ENCODE peak calls at places on chromosome 4, in nine cellular contexts. H is stomach; K is Peyer's patch; G is mucosa of descending colon; Z is kidney; N is tibial artery; Y is Calu3; I is brain microvascular endothelial cell; U is CD8-positive, alpha-beta T cell. X is an unnamed sample.

GRCh38 chr4:123449362-123449761 is 52.8 kb downstream of the SPRY1 start:
- DNase-seq in H (no peak), K (no peak), U (no peak), N (no peak), Z (no peak), I (no peak), G (no peak), Y (no peak), X (no peak)

GRCh38 chr4:168924648-168925047 is 85.4 kb downstream of the CBR4 start:
- DNase-seq in K (no peak), G (no peak), N (no peak), Z (no peak), H (no peak), I (no peak), Y (no peak), U (no peak), X (no peak)

GRCh38 chr4:3322059-3322550 is 29.3 kb downstream of the RGS12 start:
- DNase-seq in I (peak), G (no peak), N (peak), K (no peak), Z (peak), H (peak), Y (no peak), U (peak), X (no peak)

GRCh38 chr4:86706923-86707597 is 112.9 kb downstream of the PTPN13 start:
- DNase-seq in I (no peak), Z (no peak), Y (no peak), N (no peak), G (no peak), U (no peak), H (no peak), K (no peak), X (no peak)

GRCh38 chr4:110424144-110424543 is 51.8 kb upstream of the ENPEP start:
- DNase-seq in Y (no peak), Z (no peak), U (no peak), K (no peak), I (no peak), N (no peak), H (no peak), G (no peak), X (no peak)

GRCh38 chr4:176377705-176378302 is 58.0 kb downstream of the SPCS3 start:
- DNase-seq in G (no peak), I (no peak), K (no peak), Y (no peak), H (no peak), Z (no peak), N (no peak), U (no peak), X (no peak)

GRCh38 chr4:140346136-140346535 is 27.3 kb upstream of the SCOC start:
- DNase-seq in K (no peak), Z (no peak), U (no peak), N (no peak), G (no peak), H (peak), I (no peak), Y (no peak), X (no peak)

GRCh38 chr4:141643557-141643956 is 7.2 kb downstream of the IL15 start:
- DNase-seq in G (no peak), Y (no peak), H (no peak), N (no peak), I (peak), Z (no peak), K (no peak), U (no peak), X (no peak)

GRCh38 chr4:3168029-3168428 is 80.9 kb upstream of the MSANTD1 start:
- DNase-seq in G (no peak), U (no peak), H (no peak), I (peak), K (no peak), Z (no peak), N (no peak), Y (no peak), X (no peak)

GRCh38 chr4:146844761-146845160 is 100.9 kb downstream of the TTC29 start:
- DNase-seq in I (no peak), K (no peak), G (no peak), N (no peak), H (no peak), Z (no peak), U (no peak), Y (no peak), X (no peak)

GRCh38 chr4:165612936-165613335 is 234.1 kb downstream of the CPE start:
- DNase-seq in U (no peak), G (no peak), N (no peak), I (no peak), Y (no peak), H (no peak), K (no peak), Z (no peak), X (no peak)

GRCh38 chr4:40418430-40419230 is 83.5 kb downstream of the CHRNA9 start:
- DNase-seq in K (no peak), Z (no peak), U (no peak), I (no peak), N (no peak), Y (no peak), G (no peak), H (no peak), X (no peak)

GRCh38 chr4:180057891-180058643 is 2185.1 kb upstream of the TENM3 start:
- DNase-seq in K (peak), Z (peak), H (no peak), U (no peak), I (no peak), N (no peak), G (peak), Y (peak), X (no peak)

GRCh38 chr4:139789096-139789495 is 123.5 kb downstream of the MGST2 start:
- DNase-seq in U (no peak), H (no peak), N (no peak), Z (no peak), Y (no peak), I (no peak), K (no peak), G (no peak), X (no peak)

GRCh38 chr4:53067125-53067802 is 205.1 kb downstream of the RASL11B start:
- DNase-seq in G (no peak), U (no peak), K (no peak), Z (no peak), I (no peak), N (no peak), H (no peak), Y (no peak), X (no peak)

GRCh38 chr4:16140520-16141249 is 56.9 kb upstream of the PROM1 start:
- DNase-seq in K (peak), H (peak), G (no peak), I (peak), U (no peak), Y (peak), N (no peak), Z (no peak), X (no peak)

GRCh38 chr4:4762909-4763814 is 96.3 kb upstream of the MSX1 start:
- DNase-seq in I (peak), Y (peak), H (no peak), U (no peak), G (no peak), Z (no peak), N (no peak), K (no peak), X (no peak)

GRCh38 chr4:119233750-119234149 is 21.2 kb downstream of the USP53 start:
- DNase-seq in K (no peak), U (no peak), Y (no peak), Z (no peak), G (no peak), I (no peak), N (no peak), H (no peak), X (no peak)

GRCh38 chr4:7323461-7323871 is 111.3 kb downstream of the PSAPL1 start:
- DNase-seq in G (no peak), U (no peak), I (no peak), Y (no peak), Z (peak), N (no peak), H (no peak), K (no peak), X (no peak)

GRCh38 chr4:46389301-46389761 is 597 bp downstream of the GABRA2 start:
- DNase-seq in G (peak), N (no peak), U (no peak), Z (no peak), Y (no peak), K (peak), I (no peak), H (no peak), X (no peak)

GRCh38 chr4:141652161-141652778 is 15.9 kb downstream of the IL15 start:
- DNase-seq in K (no peak), Z (no peak), I (no peak), G (no peak), N (no peak), H (no peak), U (no peak), Y (no peak), X (no peak)

GRCh38 chr4:15400911-15401671 is 26.7 kb upstream of the C1QTNF7 start:
- DNase-seq in H (no peak), I (peak), Y (peak), Z (peak), U (peak), K (peak), N (peak), G (no peak), X (no peak)

GRCh38 chr4:40976343-40976742 is 226.6 kb downstream of the NSUN7 start:
- DNase-seq in Z (no peak), N (no peak), H (peak), I (no peak), G (no peak), K (peak), Y (peak), U (no peak), X (no peak)

GRCh38 chr4:110196871-110197420 is 1.5 kb downstream of the ELOVL6 start:
- DNase-seq in G (peak), I (no peak), K (peak), N (peak), Y (no peak), U (peak), Z (no peak), H (peak), X (peak)

GRCh38 chr4:145619639-145619996 is 433 bp downstream of the MMAA start:
- DNase-seq in G (peak), K (peak), Y (peak), H (peak), I (peak), N (peak), Z (peak), U (peak), X (no peak)

GRCh38 chr4:147362868-147363440 is 117.9 kb upstream of the EDNRA start:
- DNase-seq in H (peak), G (peak), N (peak), I (peak), U (no peak), Z (peak), K (peak), Y (no peak), X (no peak)

GRCh38 chr4:83334425-83335241 is at the start of gene HPSE:
- DNase-seq in Z (peak), K (peak), G (peak), Y (peak), N (peak), I (peak), H (peak), U (peak), X (peak)

GRCh38 chr4:139694522-139694921 is 28.9 kb downstream of the MGST2 start:
- DNase-seq in Z (no peak), K (no peak), N (no peak), H (no peak), Y (no peak), G (no peak), U (no peak), I (no peak), X (no peak)

GRCh38 chr4:112069110-112069509 is 76.1 kb upstream of the FAM241A start:
- DNase-seq in H (no peak), U (no peak), N (no peak), Z (no peak), I (no peak), Y (no peak), K (no peak), G (no peak), X (no peak)

GRCh38 chr4:4595252-4595651 is 53.4 kb upstream of the STX18 start:
- DNase-seq in K (no peak), N (no peak), G (no peak), Y (no peak), U (no peak), H (no peak), Z (no peak), I (no peak), X (no peak)

GRCh38 chr4:84470204-84470785 is 28.8 kb downstream of the NKX6-1 start:
- DNase-seq in K (no peak), U (no peak), Z (no peak), Y (peak), I (no peak), H (no peak), N (no peak), G (no peak), X (no peak)

GRCh38 chr4:1210971-1211370 is 38.0 kb downstream of the CTBP1 start:
- DNase-seq in N (no peak), Y (no peak), Z (peak), H (no peak), K (peak), G (peak), U (no peak), I (no peak), X (no peak)

GRCh38 chr4:168731006-168731636 is 234.3 kb downstream of the PALLD start:
- DNase-seq in N (no peak), U (no peak), I (peak), Y (no peak), K (no peak), Z (no peak), G (no peak), H (no peak), X (no peak)

GRCh38 chr4:6331018-6331417 is 61.4 kb downstream of the WFS1 start:
- DNase-seq in K (peak), U (no peak), Z (no peak), G (no peak), N (no peak), H (no peak), Y (peak), I (no peak), X (no peak)

GRCh38 chr4:98027827-98028226 is 115.4 kb downstream of the STPG2 start:
- DNase-seq in Z (no peak), K (no peak), N (no peak), U (no peak), Y (peak), I (peak), H (no peak), G (no peak), X (no peak)
- TF ChIP-seq CTCF in Z (no peak), K (no peak), N (no peak), U (no peak), Y (no peak), I (peak), H (no peak), G (no peak), X (no peak)

GRCh38 chr4:150155391-150155790 is 77.1 kb downstream of the DCLK2 start:
- DNase-seq in Y (no peak), N (no peak), I (no peak), G (no peak), K (no peak), Z (no peak), H (no peak), U (no peak), X (no peak)
- TF ChIP-seq CTCF in Y (no peak), N (no peak), I (no peak), G (no peak), K (no peak), Z (no peak), H (no peak), U (no peak), X (no peak)

GRCh38 chr4:138161351-138161750 is 80.8 kb downstream of the SLC7A11 start:
- DNase-seq in G (no peak), U (no peak), K (no peak), I (no peak), Z (no peak), N (no peak), H (no peak), Y (no peak), X (no peak)

GRCh38 chr4:138164218-138164617 is 77.9 kb downstream of the SLC7A11 start:
- DNase-seq in U (no peak), K (no peak), Z (no peak), N (no peak), I (no peak), G (no peak), Y (no peak), H (no peak), X (no peak)

GRCh38 chr4:138162259-138162658 is 79.9 kb downstream of the SLC7A11 start:
- DNase-seq in K (no peak), Y (no peak), H (no peak), U (no peak), G (no peak), N (no peak), Z (no peak), I (no peak), X (no peak)

GRCh38 chr4:138163171-138163570 is 79.0 kb downstream of the SLC7A11 start:
- DNase-seq in I (no peak), G (no peak), N (no peak), U (no peak), K (no peak), H (no peak), Z (no peak), Y (no peak), X (no peak)

DNA sequence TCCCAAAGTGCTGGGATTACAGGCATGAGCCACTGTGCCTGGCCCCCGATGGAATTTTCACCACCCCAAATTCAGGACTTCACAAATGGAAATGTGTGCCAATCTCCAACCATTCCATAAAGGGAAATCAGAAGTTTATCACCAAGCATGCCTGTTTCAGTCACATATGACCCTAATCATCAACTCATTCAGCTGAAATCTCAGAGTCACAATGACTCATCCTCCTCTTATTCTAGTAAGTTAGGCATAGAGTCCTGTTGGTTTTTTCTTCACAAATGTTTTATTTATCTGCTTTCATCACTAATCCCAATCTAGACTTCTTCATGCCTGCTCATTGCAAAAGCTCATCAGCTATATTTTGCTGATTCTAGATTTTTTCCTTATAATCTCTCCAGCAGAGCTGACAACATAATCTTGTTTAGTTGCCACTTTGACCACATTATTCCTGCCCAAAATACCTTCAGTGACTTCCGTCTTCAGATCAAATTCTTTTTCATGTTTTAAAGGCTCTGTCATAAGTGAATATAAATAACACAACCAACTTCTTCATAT is 83.3 kb downstream of the SLC7A11 start:
- DNase-seq in K (no peak), H (no peak), Y (no peak), Z (no peak), I (peak), U (no peak), N (no peak), G (no peak), X (no peak)
- TF ChIP-seq CTCF in K (no peak), H (no peak), Y (no peak), Z (no peak), I (no peak), U (no peak), N (no peak), G (no peak), X (no peak)

GRCh38 chr4:126046081-126046614 is 731.4 kb downstream of the FAT4 start:
- DNase-seq in U (no peak), G (no peak), I (no peak), Y (no peak), H (no peak), Z (no peak), K (no peak), N (no peak), X (no peak)

GRCh38 chr4:126057371-126057770 is 742.6 kb downstream of the FAT4 start:
- DNase-seq in N (no peak), Z (no peak), K (no peak), G (no peak), H (no peak), I (no peak), U (no peak), Y (no peak), X (no peak)

GRCh38 chr4:126047114-126047513 is 732.4 kb downstream of the FAT4 start:
- DNase-seq in Y (no peak), G (no peak), Z (no peak), K (no peak), H (no peak), U (no peak), I (no peak), N (no peak), X (no peak)

GRCh38 chr4:126051709-126052424 is 737.1 kb downstream of the FAT4 start:
- DNase-seq in H (no peak), G (no peak), K (no peak), N (no peak), U (no peak), Y (no peak), Z (no peak), I (peak), X (no peak)
- TF ChIP-seq CTCF in H (no peak), G (no peak), K (no peak), N (peak), U (no peak), Y (no peak), Z (no peak), I (peak), X (no peak)

GRCh38 chr4:21826071-21826470 is 122.5 kb downstream of the KCNIP4 start:
- DNase-seq in G (no peak), Y (no peak), N (no peak), H (no peak), I (no peak), U (no peak), Z (no peak), K (no peak), X (no peak)
- TF ChIP-seq CTCF in G (no peak), Y (no peak), N (no peak), H (no peak), I (no peak), U (no peak), Z (no peak), K (no peak), X (no peak)

DNA sequence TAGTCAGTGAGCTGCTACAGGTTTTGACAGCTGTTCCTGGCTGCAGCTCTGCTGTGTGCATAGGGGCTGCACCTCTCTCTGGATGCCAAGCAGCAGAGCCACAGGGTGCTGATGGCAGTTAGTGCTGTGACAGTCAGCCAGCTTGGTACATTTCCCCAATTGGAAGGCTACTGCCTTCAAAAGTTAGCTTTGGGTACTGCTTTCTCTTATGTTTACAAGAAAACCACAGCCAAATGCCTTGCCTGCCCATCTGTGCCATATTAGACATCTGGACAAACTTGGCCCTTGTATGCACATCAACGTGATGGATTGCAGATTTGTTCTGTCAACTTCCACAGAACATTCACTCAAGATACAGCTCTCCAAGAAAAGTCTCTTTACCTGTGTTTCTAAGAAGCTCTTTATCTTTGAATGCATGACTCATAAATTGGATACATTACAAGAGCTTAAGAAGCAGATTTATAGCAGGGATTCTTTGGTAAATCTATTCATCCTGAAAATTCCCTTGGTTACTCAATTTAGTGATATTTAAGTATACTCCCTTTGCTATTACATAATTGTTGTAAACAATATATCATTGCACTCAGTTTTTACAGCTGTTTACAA is 623.7 kb downstream of the EPHA5 start:
- DNase-seq in H (no peak), K (no peak), U (no peak), Z (no peak), N (no peak), I (no peak), G (no peak), Y (no peak), X (no peak)
- TF ChIP-seq CTCF in H (no peak), K (no peak), U (no peak), Z (no peak), N (no peak), I (no peak), G (no peak), Y (no peak), X (no peak)

GRCh38 chr4:92304636-92305035 is 870 bp downstream of the GRID2 start:
- DNase-seq in N (no peak), K (no peak), U (no peak), Z (no peak), Y (no peak), H (no peak), G (no peak), I (no peak), X (no peak)

GRCh38 chr4:92304073-92304472 is 307 bp downstream of the GRID2 start:
- DNase-seq in Y (no peak), U (no peak), Z (peak), I (no peak), K (no peak), N (no peak), H (no peak), G (no peak), X (no peak)

GRCh38 chr4:92303621-92304027 is at the start of gene GRID2:
- DNase-seq in I (no peak), Z (peak), Y (peak), H (no peak), N (no peak), U (no peak), K (no peak), G (no peak), X (no peak)

GRCh38 chr4:92299152-92299551 is 4.6 kb upstream of the GRID2 start:
- DNase-seq in Z (no peak), H (no peak), G (no peak), I (no peak), K (no peak), N (no peak), Y (no peak), U (no peak), X (no peak)
- TF ChIP-seq CTCF in Z (no peak), H (no peak), G (no peak), I (peak), K (peak), N (no peak), Y (no peak), U (no peak), X (no peak)

X was measured in natural killer cell.